ENCODE peak calls at places on chromosomes 2 and 18, in nine cellular contexts. One of them, this sample, is unnamed.

GRCh38 chr2:219968685-219969345 is 341.4 kb downstream of the SLC4A3 start:
- DNase-seq in left ventricle myocardium inferior: no peak
- DNase-seq in breast epithelium: peak; percentile 56
- DNase-seq in H9: no peak
- DNase-seq in CD4-positive, alpha-beta memory T cell: no peak
- DNase-seq in MM.1S: no peak
- DNase-seq in fibroblast of lung: peak; percentile 14
- DNase-seq in cardiac muscle cell: no peak
- DNase-seq in hepatocyte: no peak
- DNase-seq in this sample: no peak

GRCh38 chr2:207235621-207236020 is 69.9 kb upstream of the KLF7 start:
- DNase-seq in left ventricle myocardium inferior: no peak
- DNase-seq in breast epithelium: no peak
- DNase-seq in H9: no peak
- DNase-seq in CD4-positive, alpha-beta memory T cell: no peak
- DNase-seq in MM.1S: no peak
- DNase-seq in fibroblast of lung: no peak
- DNase-seq in cardiac muscle cell: no peak
- DNase-seq in hepatocyte: no peak
- DNase-seq in this sample: no peak

GRCh38 chr2:102540882-102541281 is 67.9 kb downstream of the SLC9A4 start:
- DNase-seq in left ventricle myocardium inferior: no peak
- DNase-seq in breast epithelium: no peak
- DNase-seq in H9: no peak
- DNase-seq in CD4-positive, alpha-beta memory T cell: no peak
- DNase-seq in MM.1S: no peak
- DNase-seq in fibroblast of lung: no peak
- DNase-seq in cardiac muscle cell: no peak
- DNase-seq in hepatocyte: peak; percentile 28
- DNase-seq in this sample: no peak

GRCh38 chr18:75727479-75727878 is 300.0 kb upstream of the SMIM21 start:
- DNase-seq in left ventricle myocardium inferior: peak; percentile 36
- DNase-seq in breast epithelium: no peak
- DNase-seq in H9: peak; percentile 79
- DNase-seq in CD4-positive, alpha-beta memory T cell: no peak
- DNase-seq in MM.1S: no peak
- DNase-seq in fibroblast of lung: peak; percentile 24
- DNase-seq in cardiac muscle cell: peak; percentile 63
- DNase-seq in hepatocyte: peak; percentile 35
- DNase-seq in this sample: no peak

GRCh38 chr18:5424903-5425302 is 118.9 kb downstream of the EPB41L3 start:
- DNase-seq in left ventricle myocardium inferior: no peak
- DNase-seq in breast epithelium: no peak
- DNase-seq in H9: no peak
- DNase-seq in CD4-positive, alpha-beta memory T cell: peak; percentile 4
- DNase-seq in MM.1S: peak; percentile 59
- DNase-seq in fibroblast of lung: peak; percentile 64
- DNase-seq in cardiac muscle cell: peak; percentile 43
- DNase-seq in hepatocyte: peak; percentile 62
- DNase-seq in this sample: no peak

GRCh38 chr18:26640541-26640940 is 92.2 kb upstream of the KCTD1 start:
- DNase-seq in left ventricle myocardium inferior: no peak
- DNase-seq in breast epithelium: no peak
- DNase-seq in H9: no peak
- DNase-seq in CD4-positive, alpha-beta memory T cell: no peak
- DNase-seq in MM.1S: no peak
- DNase-seq in fibroblast of lung: no peak
- DNase-seq in cardiac muscle cell: no peak
- DNase-seq in hepatocyte: no peak
- DNase-seq in this sample: no peak

GRCh38 chr2:239734436-239735005 is 290.6 kb downstream of the NDUFA10 start:
- DNase-seq in left ventricle myocardium inferior: no peak
- DNase-seq in breast epithelium: no peak
- DNase-seq in H9: no peak
- DNase-seq in CD4-positive, alpha-beta memory T cell: no peak
- DNase-seq in MM.1S: no peak
- DNase-seq in fibroblast of lung: no peak
- DNase-seq in cardiac muscle cell: no peak
- DNase-seq in hepatocyte: no peak
- DNase-seq in this sample: no peak

GRCh38 chr18:70288851-70289328 is at the start of gene SOCS6:
- DNase-seq in left ventricle myocardium inferior: peak; percentile 66
- DNase-seq in breast epithelium: no peak
- DNase-seq in H9: peak; percentile 57
- DNase-seq in CD4-positive, alpha-beta memory T cell: peak; percentile 14
- DNase-seq in MM.1S: peak; percentile 72
- DNase-seq in fibroblast of lung: peak; percentile 59
- DNase-seq in cardiac muscle cell: peak; percentile 78
- DNase-seq in hepatocyte: peak; percentile 82
- DNase-seq in this sample: peak; percentile 12

GRCh38 chr18:21496277-21496835 is 104.1 kb downstream of the ESCO1 start:
- DNase-seq in left ventricle myocardium inferior: no peak
- DNase-seq in breast epithelium: no peak
- DNase-seq in H9: no peak
- DNase-seq in CD4-positive, alpha-beta memory T cell: no peak
- DNase-seq in MM.1S: no peak
- DNase-seq in fibroblast of lung: no peak
- DNase-seq in cardiac muscle cell: no peak
- DNase-seq in hepatocyte: no peak
- DNase-seq in this sample: no peak

DNA sequence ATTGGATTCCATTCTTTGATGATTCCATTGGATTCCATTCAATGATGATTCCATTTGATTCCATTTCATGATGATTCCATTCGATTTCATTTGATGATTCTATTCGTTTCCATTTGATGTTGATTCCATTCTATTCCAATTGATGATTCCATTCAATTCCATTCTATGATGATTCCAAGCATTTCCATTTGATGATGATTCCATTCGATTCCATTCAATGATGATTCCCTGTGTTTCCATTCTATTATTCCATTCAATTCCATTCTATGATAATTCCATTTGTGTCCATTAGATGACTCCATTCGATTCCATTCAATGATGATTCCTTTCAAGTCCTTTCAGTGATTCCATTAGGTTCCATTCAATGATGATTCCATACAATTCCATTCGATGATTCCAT is 1090.5 kb downstream of the RPIA start:
- DNase-seq in left ventricle myocardium inferior: no peak
- DNase-seq in breast epithelium: no peak
- DNase-seq in H9: no peak
- DNase-seq in CD4-positive, alpha-beta memory T cell: no peak
- DNase-seq in MM.1S: no peak
- DNase-seq in fibroblast of lung: no peak
- DNase-seq in cardiac muscle cell: no peak
- DNase-seq in hepatocyte: no peak
- DNase-seq in this sample: no peak
- H3K9me3 ChIP-seq in left ventricle myocardium inferior: peaks cover 98% of the 10 kb centered on the region
- H3K9me3 ChIP-seq in breast epithelium: peaks cover 90% of the 10 kb centered on the region
- H3K9me3 ChIP-seq in H9: peaks cover 100% of the 10 kb centered on the region
- H3K9me3 ChIP-seq in CD4-positive, alpha-beta memory T cell: peaks cover 9% of the 10 kb centered on the region
- H3K9me3 ChIP-seq in MM.1S: no peaks in the 10 kb centered on the region
- H3K9me3 ChIP-seq in fibroblast of lung: peaks cover 1% of the 10 kb centered on the region
- H3K9me3 ChIP-seq in cardiac muscle cell: peaks cover 66% of the 10 kb centered on the region
- H3K9me3 ChIP-seq in hepatocyte: peaks cover 63% of the 10 kb centered on the region
- H3K9me3 ChIP-seq in this sample: peaks cover 11% of the 10 kb centered on the region

DNA sequence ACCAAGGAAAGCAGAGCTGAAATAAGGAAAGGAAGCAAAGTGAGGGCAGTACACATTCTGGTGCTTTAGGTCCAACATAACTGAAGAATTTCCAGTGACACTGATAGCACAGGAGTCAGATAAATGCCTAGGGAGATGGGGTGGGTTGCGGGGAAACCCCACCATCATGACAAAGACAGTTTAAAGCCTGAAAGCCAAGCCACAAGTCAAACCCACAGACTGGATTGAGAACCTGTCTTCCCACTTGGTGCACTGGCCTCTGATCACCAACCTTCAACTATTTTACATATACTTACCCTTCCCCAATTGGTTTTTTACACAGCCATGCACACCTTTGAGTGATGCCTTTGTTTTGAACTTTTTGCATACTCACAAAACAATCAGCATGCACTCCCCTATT is 22.2 kb upstream of the PDK1 start:
- DNase-seq in left ventricle myocardium inferior: no peak
- DNase-seq in breast epithelium: no peak
- DNase-seq in H9: no peak
- DNase-seq in CD4-positive, alpha-beta memory T cell: no peak
- DNase-seq in MM.1S: no peak
- DNase-seq in fibroblast of lung: no peak
- DNase-seq in cardiac muscle cell: no peak
- DNase-seq in hepatocyte: no peak
- DNase-seq in this sample: no peak
- H3K9me3 ChIP-seq in left ventricle myocardium inferior: peaks cover 12% of the 10 kb centered on the region
- H3K9me3 ChIP-seq in breast epithelium: peaks cover 21% of the 10 kb centered on the region
- H3K9me3 ChIP-seq in H9: peaks cover 15% of the 10 kb centered on the region
- H3K9me3 ChIP-seq in CD4-positive, alpha-beta memory T cell: no peaks in the 10 kb centered on the region
- H3K9me3 ChIP-seq in MM.1S: no peaks in the 10 kb centered on the region
- H3K9me3 ChIP-seq in fibroblast of lung: no peaks in the 10 kb centered on the region
- H3K9me3 ChIP-seq in cardiac muscle cell: no peaks in the 10 kb centered on the region
- H3K9me3 ChIP-seq in hepatocyte: no peaks in the 10 kb centered on the region
- H3K9me3 ChIP-seq in this sample: peaks cover 2% of the 10 kb centered on the region

DNA sequence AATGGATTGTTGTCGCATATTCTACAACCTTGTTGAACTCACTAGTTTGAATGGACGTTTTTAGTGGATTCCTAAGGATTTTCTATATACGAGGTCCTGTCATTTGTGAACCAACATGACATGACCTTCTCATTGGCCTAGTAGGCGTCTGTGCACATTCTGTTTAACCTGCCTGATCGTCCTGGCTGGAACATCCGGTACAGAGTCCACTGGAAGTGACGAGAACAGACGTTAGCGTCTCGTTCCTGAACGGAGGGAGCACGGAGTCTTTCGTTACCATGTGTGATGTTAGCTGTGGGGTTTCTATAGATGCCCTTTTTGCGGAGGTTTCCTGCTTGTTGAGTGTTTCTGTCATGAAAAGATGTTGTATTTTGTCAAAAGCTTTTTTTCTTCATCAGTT is 61.9 kb downstream of the SLC66A2 start:
- DNase-seq in left ventricle myocardium inferior: no peak
- DNase-seq in breast epithelium: no peak
- DNase-seq in H9: no peak
- DNase-seq in CD4-positive, alpha-beta memory T cell: no peak
- DNase-seq in MM.1S: no peak
- DNase-seq in fibroblast of lung: no peak
- DNase-seq in cardiac muscle cell: no peak
- DNase-seq in hepatocyte: no peak
- DNase-seq in this sample: no peak
- H3K9me3 ChIP-seq in left ventricle myocardium inferior: peaks cover 72% of the 10 kb centered on the region
- H3K9me3 ChIP-seq in breast epithelium: peaks cover 43% of the 10 kb centered on the region
- H3K9me3 ChIP-seq in H9: peaks cover 26% of the 10 kb centered on the region
- H3K9me3 ChIP-seq in CD4-positive, alpha-beta memory T cell: no peaks in the 10 kb centered on the region
- H3K9me3 ChIP-seq in MM.1S: no peaks in the 10 kb centered on the region
- H3K9me3 ChIP-seq in fibroblast of lung: no peaks in the 10 kb centered on the region
- H3K9me3 ChIP-seq in cardiac muscle cell: no peaks in the 10 kb centered on the region
- H3K9me3 ChIP-seq in hepatocyte: peaks cover 18% of the 10 kb centered on the region
- H3K9me3 ChIP-seq in this sample: peaks cover 8% of the 10 kb centered on the region

GRCh38 chr2:2024751-2025481 is 280.6 kb upstream of the PXDN start:
- DNase-seq in left ventricle myocardium inferior: no peak
- DNase-seq in breast epithelium: no peak
- DNase-seq in H9: no peak
- DNase-seq in CD4-positive, alpha-beta memory T cell: no peak
- DNase-seq in MM.1S: no peak
- DNase-seq in fibroblast of lung: no peak
- DNase-seq in cardiac muscle cell: no peak
- DNase-seq in hepatocyte: no peak
- DNase-seq in this sample: no peak
- H3K9me3 ChIP-seq in left ventricle myocardium inferior: no peaks in the 10 kb centered on the region
- H3K9me3 ChIP-seq in breast epithelium: no peaks in the 10 kb centered on the region
- H3K9me3 ChIP-seq in H9: no peaks in the 10 kb centered on the region
- H3K9me3 ChIP-seq in CD4-positive, alpha-beta memory T cell: no peaks in the 10 kb centered on the region
- H3K9me3 ChIP-seq in MM.1S: no peaks in the 10 kb centered on the region
- H3K9me3 ChIP-seq in fibroblast of lung: no peaks in the 10 kb centered on the region
- H3K9me3 ChIP-seq in cardiac muscle cell: no peaks in the 10 kb centered on the region
- H3K9me3 ChIP-seq in hepatocyte: no peaks in the 10 kb centered on the region
- H3K9me3 ChIP-seq in this sample: no peaks in the 10 kb centered on the region

DNA sequence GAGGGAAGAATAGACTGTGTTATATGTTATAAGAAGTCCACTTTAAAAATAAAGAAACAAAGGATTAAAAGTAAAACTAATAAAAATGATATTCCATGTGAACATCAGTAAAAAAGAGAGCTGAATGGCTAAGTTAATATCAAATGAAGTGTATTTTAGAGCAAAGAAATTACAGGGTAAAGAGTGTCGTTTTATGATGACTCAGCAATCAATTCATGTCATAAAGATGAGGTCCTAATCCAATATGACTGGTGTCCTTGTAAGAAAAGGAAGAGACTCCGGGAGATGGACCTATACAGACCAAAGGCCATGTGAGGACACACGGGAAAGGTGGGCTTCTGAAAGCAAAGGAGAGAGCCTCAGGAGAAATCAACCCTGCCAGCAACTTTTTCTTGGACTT is 615.5 kb upstream of the KLHL29 start:
- DNase-seq in left ventricle myocardium inferior: no peak
- DNase-seq in breast epithelium: no peak
- DNase-seq in H9: no peak
- DNase-seq in CD4-positive, alpha-beta memory T cell: no peak
- DNase-seq in MM.1S: no peak
- DNase-seq in fibroblast of lung: no peak
- DNase-seq in cardiac muscle cell: no peak
- DNase-seq in hepatocyte: no peak
- DNase-seq in this sample: no peak
- H3K9me3 ChIP-seq in left ventricle myocardium inferior: peaks cover 10% of the 10 kb centered on the region
- H3K9me3 ChIP-seq in breast epithelium: peaks cover 11% of the 10 kb centered on the region
- H3K9me3 ChIP-seq in H9: no peaks in the 10 kb centered on the region
- H3K9me3 ChIP-seq in CD4-positive, alpha-beta memory T cell: no peaks in the 10 kb centered on the region
- H3K9me3 ChIP-seq in MM.1S: no peaks in the 10 kb centered on the region
- H3K9me3 ChIP-seq in fibroblast of lung: no peaks in the 10 kb centered on the region
- H3K9me3 ChIP-seq in cardiac muscle cell: no peaks in the 10 kb centered on the region
- H3K9me3 ChIP-seq in hepatocyte: no peaks in the 10 kb centered on the region
- H3K9me3 ChIP-seq in this sample: no peaks in the 10 kb centered on the region

GRCh38 chr18:14939141-14939540 is 191.2 kb downstream of the ANKRD30B start:
- DNase-seq in left ventricle myocardium inferior: no peak
- DNase-seq in breast epithelium: no peak
- DNase-seq in H9: no peak
- DNase-seq in CD4-positive, alpha-beta memory T cell: no peak
- DNase-seq in MM.1S: no peak
- DNase-seq in fibroblast of lung: no peak
- DNase-seq in cardiac muscle cell: no peak
- DNase-seq in hepatocyte: no peak
- DNase-seq in this sample: no peak
- H3K9me3 ChIP-seq in left ventricle myocardium inferior: no peaks in the 10 kb centered on the region
- H3K9me3 ChIP-seq in breast epithelium: no peaks in the 10 kb centered on the region
- H3K9me3 ChIP-seq in H9: peaks cover 94% of the 10 kb centered on the region
- H3K9me3 ChIP-seq in CD4-positive, alpha-beta memory T cell: no peaks in the 10 kb centered on the region
- H3K9me3 ChIP-seq in MM.1S: no peaks in the 10 kb centered on the region
- H3K9me3 ChIP-seq in fibroblast of lung: no peaks in the 10 kb centered on the region
- H3K9me3 ChIP-seq in cardiac muscle cell: no peaks in the 10 kb centered on the region
- H3K9me3 ChIP-seq in hepatocyte: no peaks in the 10 kb centered on the region
- H3K9me3 ChIP-seq in this sample: no peaks in the 10 kb centered on the region

This sample was measured in T-helper 17 cell.